ENCODE peak calls at places on chromosomes 5 and 9, in four cellular contexts. One of them, this sample, is unnamed. For H3K4me1, the result is how much of the 10 kb centered on the place peaks cover.

GRCh38 chr5:132176543-132176945 is 51.1 kb downstream of the P4HA2 start:
- ATAC-seq in psoas muscle: no peak
- ATAC-seq in heart left ventricle: no peak
- ATAC-seq in A549: no peak
- ATAC-seq in this sample: no peak

GRCh38 chr5:191036-191948 is at the start of gene LRRC14B:
- ATAC-seq in heart left ventricle: peak
- ATAC-seq in psoas muscle: peak
- ATAC-seq in A549: no peak
- ATAC-seq in this sample: peak

GRCh38 chr5:54024466-54024865 is 285.9 kb downstream of the ARL15 start:
- ATAC-seq in psoas muscle: no peak
- ATAC-seq in A549: no peak
- ATAC-seq in heart left ventricle: no peak
- ATAC-seq in this sample: no peak

GRCh38 chr9:88782931-88783451 is 208.3 kb upstream of the S1PR3 start:
- ATAC-seq in psoas muscle: no peak
- ATAC-seq in heart left ventricle: no peak
- ATAC-seq in A549: no peak
- ATAC-seq in this sample: no peak

GRCh38 chr9:94922098-94922607 is 195.7 kb downstream of the AOPEP start:
- ATAC-seq in psoas muscle: peak
- ATAC-seq in heart left ventricle: peak
- ATAC-seq in A549: peak
- ATAC-seq in this sample: peak

GRCh38 chr5:34548086-34548403 is 108.1 kb upstream of the RAI14 start:
- ATAC-seq in heart left ventricle: no peak
- ATAC-seq in psoas muscle: no peak
- ATAC-seq in A549: no peak
- ATAC-seq in this sample: no peak

GRCh38 chr9:93295031-93295430 is 111.1 kb downstream of the WNK2 start:
- ATAC-seq in A549: peak
- ATAC-seq in heart left ventricle: peak
- ATAC-seq in psoas muscle: no peak
- ATAC-seq in this sample: no peak

GRCh38 chr5:65482727-65483473 is 1.2 kb upstream of the ADAMTS6 start:
- ATAC-seq in psoas muscle: peak
- ATAC-seq in A549: peak
- ATAC-seq in heart left ventricle: no peak
- ATAC-seq in this sample: no peak

GRCh38 chr9:38089387-38090165 is 20.5 kb upstream of the SHB start:
- ATAC-seq in A549: no peak
- ATAC-seq in psoas muscle: no peak
- ATAC-seq in heart left ventricle: no peak
- ATAC-seq in this sample: no peak

GRCh38 chr9:121305269-121305994 is 37.5 kb downstream of the GSN start:
- ATAC-seq in psoas muscle: peak
- ATAC-seq in A549: no peak
- ATAC-seq in heart left ventricle: peak
- ATAC-seq in this sample: peak

GRCh38 chr5:161086456-161086855 is 234.4 kb upstream of the ATP10B start:
- ATAC-seq in A549: no peak
- ATAC-seq in psoas muscle: no peak
- ATAC-seq in heart left ventricle: no peak
- ATAC-seq in this sample: no peak

GRCh38 chr5:81093536-81094196 is 133.5 kb downstream of the RASGRF2 start:
- ATAC-seq in psoas muscle: no peak
- ATAC-seq in heart left ventricle: no peak
- ATAC-seq in A549: peak
- ATAC-seq in this sample: no peak

GRCh38 chr5:109863752-109864151 is 174.0 kb downstream of the MAN2A1 start:
- ATAC-seq in heart left ventricle: no peak
- ATAC-seq in psoas muscle: no peak
- ATAC-seq in A549: no peak
- ATAC-seq in this sample: no peak

GRCh38 chr9:114612272-114612923 is 1.3 kb downstream of the TMEM268 start:
- ATAC-seq in A549: peak
- ATAC-seq in heart left ventricle: peak
- ATAC-seq in psoas muscle: no peak
- ATAC-seq in this sample: no peak

GRCh38 chr9:108755979-108756378 is 99.8 kb downstream of the ACTL7B start:
- ATAC-seq in heart left ventricle: no peak
- ATAC-seq in psoas muscle: no peak
- ATAC-seq in A549: no peak
- ATAC-seq in this sample: no peak

GRCh38 chr5:171102877-171103610 is 206.0 kb upstream of the TLX3 start:
- ATAC-seq in psoas muscle: no peak
- ATAC-seq in heart left ventricle: no peak
- ATAC-seq in A549: no peak
- ATAC-seq in this sample: no peak

GRCh38 chr9:127796225-127796813 is 6.4 kb upstream of the FPGS start:
- ATAC-seq in heart left ventricle: no peak
- ATAC-seq in A549: peak
- ATAC-seq in psoas muscle: peak
- ATAC-seq in this sample: peak

GRCh38 chr9:8686502-8686901 is 886.9 kb upstream of the DMAC1 start:
- ATAC-seq in psoas muscle: peak
- ATAC-seq in A549: no peak
- ATAC-seq in heart left ventricle: no peak
- ATAC-seq in this sample: no peak

GRCh38 chr5:107544967-107545366 is 125.8 kb downstream of the EFNA5 start:
- ATAC-seq in psoas muscle: no peak
- ATAC-seq in heart left ventricle: no peak
- ATAC-seq in A549: no peak
- ATAC-seq in this sample: no peak

GRCh38 chr9:5568868-5569267 is 58.5 kb downstream of the PDCD1LG2 start:
- ATAC-seq in heart left ventricle: no peak
- ATAC-seq in A549: no peak
- ATAC-seq in psoas muscle: no peak
- ATAC-seq in this sample: no peak

GRCh38 chr5:39584921-39585320 is 160.1 kb upstream of the DAB2 start:
- ATAC-seq in heart left ventricle: no peak
- ATAC-seq in A549: no peak
- ATAC-seq in psoas muscle: no peak
- ATAC-seq in this sample: no peak

GRCh38 chr5:153445875-153446567 is 44.4 kb upstream of the GRIA1 start:
- ATAC-seq in A549: peak
- ATAC-seq in psoas muscle: no peak
- ATAC-seq in heart left ventricle: peak
- ATAC-seq in this sample: no peak

DNA sequence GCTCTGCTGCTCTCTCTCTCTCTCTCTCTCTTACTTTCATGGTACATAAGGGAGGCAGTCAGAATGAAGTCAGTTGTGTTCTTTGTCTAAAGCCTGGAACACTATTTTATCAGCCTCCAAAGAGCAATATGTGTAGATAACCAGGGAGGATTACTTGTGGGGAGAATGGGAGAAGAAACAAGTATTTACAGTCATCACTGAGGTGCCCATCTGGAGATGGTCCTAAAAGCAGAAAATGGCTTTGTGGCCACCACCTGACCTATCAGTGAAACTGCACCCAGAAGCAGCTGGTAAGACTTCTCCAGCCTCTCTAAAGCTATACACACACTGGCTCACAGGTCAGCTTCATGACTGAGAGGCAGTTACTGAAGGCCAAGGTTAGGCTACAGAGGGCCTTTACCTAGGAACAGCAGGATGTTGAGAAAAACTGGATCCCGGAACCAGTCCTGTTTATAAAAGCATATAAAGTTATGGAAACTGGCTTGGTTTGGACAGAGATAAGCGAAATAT is 75.1 kb downstream of the MRPS27 start:
- ATAC-seq in A549: peak
- ATAC-seq in heart left ventricle: peak
- ATAC-seq in psoas muscle: peak
- ATAC-seq in this sample: peak
- TF ChIP-seq CTCF in A549: peak
- TF ChIP-seq CTCF in heart left ventricle: peak
- TF ChIP-seq CTCF in psoas muscle: peak
- TF ChIP-seq CTCF in this sample: peak

GRCh38 chr5:148979104-148979723 is 83.6 kb downstream of the SH3TC2 start:
- ATAC-seq in heart left ventricle: peak
- ATAC-seq in psoas muscle: peak
- ATAC-seq in A549: peak
- ATAC-seq in this sample: peak

GRCh38 chr5:148973455-148973854 is 89.4 kb downstream of the SH3TC2 start:
- ATAC-seq in heart left ventricle: no peak
- ATAC-seq in psoas muscle: no peak
- ATAC-seq in A549: no peak
- ATAC-seq in this sample: no peak

GRCh38 chr5:148974638-148975330 is 88.1 kb downstream of the SH3TC2 start:
- ATAC-seq in A549: no peak
- ATAC-seq in heart left ventricle: no peak
- ATAC-seq in psoas muscle: no peak
- ATAC-seq in this sample: no peak

GRCh38 chr5:148978370-148979103 is 84.3 kb downstream of the SH3TC2 start:
- ATAC-seq in A549: peak
- ATAC-seq in psoas muscle: peak
- ATAC-seq in heart left ventricle: no peak
- ATAC-seq in this sample: no peak

GRCh38 chr5:148976569-148977321 is 86.1 kb downstream of the SH3TC2 start:
- ATAC-seq in psoas muscle: peak
- ATAC-seq in heart left ventricle: no peak
- ATAC-seq in A549: no peak
- ATAC-seq in this sample: no peak
- H3K4me1 ChIP-seq in psoas muscle: half or more
- H3K4me1 ChIP-seq in heart left ventricle: under half
- H3K4me1 ChIP-seq in A549: under half
- H3K4me1 ChIP-seq in this sample: under half

DNA sequence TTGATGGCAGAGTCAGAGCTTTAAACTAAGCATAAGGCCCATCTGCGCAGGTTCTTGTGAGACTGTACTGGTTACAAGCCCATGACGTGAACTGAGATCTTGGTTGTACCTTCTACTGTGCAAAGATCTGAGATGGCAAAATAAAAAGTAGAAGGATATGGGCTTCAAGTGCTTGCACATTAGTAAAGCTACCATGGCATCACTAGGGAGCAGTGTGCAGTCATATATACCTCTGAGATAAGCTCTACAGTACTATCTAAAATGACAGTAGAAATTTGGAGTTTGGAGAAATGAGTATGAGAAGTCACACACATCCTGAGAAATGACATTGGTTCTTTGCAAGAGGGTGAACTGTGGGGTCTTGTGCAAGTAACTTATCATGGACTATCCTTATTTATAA is 408.2 kb upstream of the PRR16 start:
- ATAC-seq in psoas muscle: peak
- ATAC-seq in heart left ventricle: peak
- ATAC-seq in A549: peak
- ATAC-seq in this sample: no peak
- TF ChIP-seq CTCF in psoas muscle: peak
- TF ChIP-seq CTCF in heart left ventricle: no peak
- TF ChIP-seq CTCF in A549: peak
- TF ChIP-seq CTCF in this sample: no peak

GRCh38 chr5:122515709-122516431 is 203.8 kb downstream of the SNCAIP start:
- ATAC-seq in heart left ventricle: no peak
- ATAC-seq in A549: peak
- ATAC-seq in psoas muscle: peak
- ATAC-seq in this sample: peak
- H3K4me1 ChIP-seq in heart left ventricle: under half
- H3K4me1 ChIP-seq in A549: under half
- H3K4me1 ChIP-seq in psoas muscle: under half
- H3K4me1 ChIP-seq in this sample: under half

DNA sequence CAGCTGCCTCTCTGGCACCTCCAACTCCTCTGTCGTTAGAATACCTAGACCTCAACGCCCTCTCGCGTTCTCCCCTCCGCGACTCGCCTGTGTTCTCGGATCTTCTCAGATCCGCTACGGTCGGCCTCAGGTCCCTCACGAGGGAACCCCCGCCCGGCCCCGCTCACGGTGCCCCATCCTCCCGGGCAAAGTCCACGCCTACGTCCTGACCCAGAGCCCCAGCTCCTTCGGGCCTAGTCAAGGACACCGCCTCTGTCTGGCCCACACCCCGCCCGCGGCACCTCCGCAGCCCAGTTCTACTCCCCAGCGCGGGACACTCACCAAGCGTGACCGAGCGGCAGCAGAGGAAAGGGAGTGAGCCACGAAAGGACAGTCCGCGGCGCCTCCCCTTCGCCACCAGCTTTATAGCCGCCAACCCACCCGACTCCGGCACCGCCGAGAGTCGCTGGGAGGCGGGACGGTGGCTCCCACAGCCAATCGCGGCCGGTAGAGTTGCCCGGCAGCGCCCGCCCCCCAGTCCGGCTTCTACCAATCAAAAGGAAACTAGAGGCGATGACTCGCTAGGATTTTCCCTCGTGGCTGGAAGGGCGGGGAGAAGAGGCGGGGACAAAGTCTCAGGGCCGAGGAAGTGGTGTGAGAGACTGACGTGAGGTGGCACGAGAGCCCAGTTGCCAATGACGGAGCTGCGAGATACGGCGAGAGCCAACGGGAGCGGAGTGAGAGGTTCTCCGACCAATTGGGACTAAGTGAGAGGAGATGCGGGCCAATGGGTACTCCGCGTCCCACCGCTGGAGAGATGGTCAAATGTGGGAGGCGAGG is at the start of gene HMGCS1:
- ATAC-seq in A549: peak
- ATAC-seq in psoas muscle: peak
- ATAC-seq in heart left ventricle: peak
- ATAC-seq in this sample: peak
- TF ChIP-seq CTCF in A549: no peak
- TF ChIP-seq CTCF in psoas muscle: no peak
- TF ChIP-seq CTCF in heart left ventricle: no peak
- TF ChIP-seq CTCF in this sample: no peak

DNA sequence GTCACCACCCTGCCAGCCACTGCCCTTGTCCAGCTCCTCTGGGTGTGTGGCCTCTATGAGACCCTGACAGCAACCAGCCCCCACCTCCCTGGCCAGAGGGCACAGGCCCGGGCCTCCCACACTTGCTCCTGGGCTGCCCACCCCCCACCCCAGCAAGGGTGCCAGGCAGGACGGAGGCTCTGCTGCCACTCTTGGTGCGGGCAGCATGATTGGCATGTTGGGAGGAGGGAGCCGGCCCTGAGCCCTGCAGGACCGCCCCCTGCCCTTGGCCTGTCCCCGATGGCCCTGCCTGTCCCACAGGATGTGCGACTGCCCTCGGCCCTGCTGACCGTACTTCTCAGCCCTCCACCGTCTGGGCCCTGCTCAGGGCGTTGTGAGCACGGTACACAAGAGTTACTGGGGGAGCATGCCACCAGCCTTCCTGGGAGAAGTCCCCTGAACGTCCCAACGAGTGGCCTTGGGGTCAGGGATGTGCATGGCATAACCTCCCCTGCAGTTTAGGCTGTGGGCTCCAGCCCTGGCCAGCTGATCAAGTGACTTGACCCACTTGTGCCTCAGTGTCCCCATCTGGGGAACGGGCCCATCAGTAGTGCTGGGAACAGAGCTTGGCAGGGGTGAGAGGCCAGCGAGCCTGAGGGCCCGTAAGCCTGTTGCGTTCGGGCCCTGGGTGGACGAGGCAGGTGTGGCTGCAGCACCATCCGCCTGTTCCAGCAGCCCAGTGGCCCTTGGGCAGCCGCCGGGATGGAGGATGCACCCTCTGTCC is 16.0 kb downstream of the GPSM1 start:
- ATAC-seq in heart left ventricle: peak
- ATAC-seq in psoas muscle: no peak
- ATAC-seq in A549: no peak
- ATAC-seq in this sample: no peak
- H3K4me1 ChIP-seq in heart left ventricle: under half
- H3K4me1 ChIP-seq in psoas muscle: under half
- H3K4me1 ChIP-seq in A549: under half
- H3K4me1 ChIP-seq in this sample: under half

This sample was measured in gastroesophageal sphincter.